ENCODE peak calls at places on chromosomes 6 and 20, in seven cellular contexts. One of them, this sample, is unnamed.
A peak's percentile ranks its signal among the peaks of the same experiment; 100 is the strongest.

GRCh38 chr6:149335924-149336323 is 18.4 kb downstream of the TAB2 start:
- DNase-seq in NCI-H774: no peak
- DNase-seq in mucosa of gallbladder: no peak
- DNase-seq in colonic mucosa: no peak
- DNase-seq in memory B cell: no peak
- DNase-seq in stimulated activated CD4-positive, alpha-beta T cell treated with anti-CD3 and anti-CD28 coated beads, TNF-alpha, amount 100 ng/mL, for 24 hours: peak; percentile 48
- DNase-seq in ELR: peak; percentile 90
- DNase-seq in this sample: no peak

GRCh38 chr6:46134216-46134615 is 4.4 kb downstream of the ENPP4 start:
- DNase-seq in NCI-H774: no peak
- DNase-seq in mucosa of gallbladder: no peak
- DNase-seq in colonic mucosa: no peak
- DNase-seq in memory B cell: no peak
- DNase-seq in stimulated activated CD4-positive, alpha-beta T cell treated with anti-CD3 and anti-CD28 coated beads, TNF-alpha, amount 100 ng/mL, for 24 hours: no peak
- DNase-seq in ELR: no peak
- DNase-seq in this sample: no peak

GRCh38 chr20:57118107-57118769 is 148.2 kb downstream of the BMP7 start:
- DNase-seq in NCI-H774: no peak
- DNase-seq in mucosa of gallbladder: no peak
- DNase-seq in colonic mucosa: no peak
- DNase-seq in memory B cell: no peak
- DNase-seq in stimulated activated CD4-positive, alpha-beta T cell treated with anti-CD3 and anti-CD28 coated beads, TNF-alpha, amount 100 ng/mL, for 24 hours: no peak
- DNase-seq in ELR: no peak
- DNase-seq in this sample: no peak

GRCh38 chr6:37433657-37434271 is 743 bp downstream of the CMTR1 start:
- DNase-seq in NCI-H774: no peak
- DNase-seq in mucosa of gallbladder: no peak
- DNase-seq in colonic mucosa: no peak
- DNase-seq in memory B cell: no peak
- DNase-seq in stimulated activated CD4-positive, alpha-beta T cell treated with anti-CD3 and anti-CD28 coated beads, TNF-alpha, amount 100 ng/mL, for 24 hours: peak; percentile 11
- DNase-seq in ELR: peak; percentile 43
- DNase-seq in this sample: peak; percentile 41

GRCh38 chr6:164274510-164274909 is 860.0 kb downstream of the QKI start:
- DNase-seq in NCI-H774: no peak
- DNase-seq in mucosa of gallbladder: no peak
- DNase-seq in colonic mucosa: no peak
- DNase-seq in memory B cell: no peak
- DNase-seq in stimulated activated CD4-positive, alpha-beta T cell treated with anti-CD3 and anti-CD28 coated beads, TNF-alpha, amount 100 ng/mL, for 24 hours: no peak
- DNase-seq in ELR: no peak
- DNase-seq in this sample: no peak

GRCh38 chr6:70563540-70563939 is 3.2 kb upstream of the SDHAF4 start:
- DNase-seq in NCI-H774: no peak
- DNase-seq in mucosa of gallbladder: no peak
- DNase-seq in colonic mucosa: no peak
- DNase-seq in memory B cell: no peak
- DNase-seq in stimulated activated CD4-positive, alpha-beta T cell treated with anti-CD3 and anti-CD28 coated beads, TNF-alpha, amount 100 ng/mL, for 24 hours: no peak
- DNase-seq in ELR: no peak
- DNase-seq in this sample: no peak

GRCh38 chr6:158773581-158774449 is 45.4 kb downstream of the EZR start:
- DNase-seq in NCI-H774: no peak
- DNase-seq in mucosa of gallbladder: no peak
- DNase-seq in colonic mucosa: peak; percentile 49
- DNase-seq in memory B cell: no peak
- DNase-seq in stimulated activated CD4-positive, alpha-beta T cell treated with anti-CD3 and anti-CD28 coated beads, TNF-alpha, amount 100 ng/mL, for 24 hours: no peak
- DNase-seq in ELR: no peak
- DNase-seq in this sample: no peak

GRCh38 chr6:88119769-88120168 is 46.4 kb downstream of the CNR1 start:
- DNase-seq in NCI-H774: no peak
- DNase-seq in mucosa of gallbladder: no peak
- DNase-seq in colonic mucosa: no peak
- DNase-seq in memory B cell: no peak
- DNase-seq in stimulated activated CD4-positive, alpha-beta T cell treated with anti-CD3 and anti-CD28 coated beads, TNF-alpha, amount 100 ng/mL, for 24 hours: no peak
- DNase-seq in ELR: peak; percentile 2
- DNase-seq in this sample: no peak

GRCh38 chr20:45339084-45339483 is 9.1 kb downstream of the SDC4 start:
- DNase-seq in NCI-H774: no peak
- DNase-seq in mucosa of gallbladder: no peak
- DNase-seq in colonic mucosa: peak; percentile 65
- DNase-seq in memory B cell: no peak
- DNase-seq in stimulated activated CD4-positive, alpha-beta T cell treated with anti-CD3 and anti-CD28 coated beads, TNF-alpha, amount 100 ng/mL, for 24 hours: no peak
- DNase-seq in ELR: no peak
- DNase-seq in this sample: no peak

GRCh38 chr6:169158182-169158573 is 95.5 kb downstream of the THBS2 start:
- DNase-seq in NCI-H774: no peak
- DNase-seq in mucosa of gallbladder: no peak
- DNase-seq in colonic mucosa: no peak
- DNase-seq in memory B cell: no peak
- DNase-seq in stimulated activated CD4-positive, alpha-beta T cell treated with anti-CD3 and anti-CD28 coated beads, TNF-alpha, amount 100 ng/mL, for 24 hours: no peak
- DNase-seq in ELR: no peak
- DNase-seq in this sample: no peak

GRCh38 chr6:164151161-164151728 is 736.7 kb downstream of the QKI start:
- DNase-seq in NCI-H774: peak; percentile 46
- DNase-seq in mucosa of gallbladder: no peak
- DNase-seq in colonic mucosa: no peak
- DNase-seq in memory B cell: no peak
- DNase-seq in stimulated activated CD4-positive, alpha-beta T cell treated with anti-CD3 and anti-CD28 coated beads, TNF-alpha, amount 100 ng/mL, for 24 hours: no peak
- DNase-seq in ELR: no peak
- DNase-seq in this sample: peak; percentile 74

GRCh38 chr20:56779452-56780143 is 150.5 kb downstream of the TFAP2C start:
- DNase-seq in NCI-H774: no peak
- DNase-seq in mucosa of gallbladder: no peak
- DNase-seq in colonic mucosa: no peak
- DNase-seq in memory B cell: no peak
- DNase-seq in stimulated activated CD4-positive, alpha-beta T cell treated with anti-CD3 and anti-CD28 coated beads, TNF-alpha, amount 100 ng/mL, for 24 hours: no peak
- DNase-seq in ELR: no peak
- DNase-seq in this sample: no peak

GRCh38 chr6:72350256-72350875 is 271.5 kb upstream of the KCNQ5 start:
- DNase-seq in NCI-H774: no peak
- DNase-seq in mucosa of gallbladder: no peak
- DNase-seq in colonic mucosa: no peak
- DNase-seq in memory B cell: no peak
- DNase-seq in stimulated activated CD4-positive, alpha-beta T cell treated with anti-CD3 and anti-CD28 coated beads, TNF-alpha, amount 100 ng/mL, for 24 hours: no peak
- DNase-seq in ELR: no peak
- DNase-seq in this sample: no peak

GRCh38 chr6:90397929-90398674 is 101.5 kb upstream of the BACH2 start:
- DNase-seq in NCI-H774: no peak
- DNase-seq in mucosa of gallbladder: no peak
- DNase-seq in colonic mucosa: no peak
- DNase-seq in memory B cell: no peak
- DNase-seq in stimulated activated CD4-positive, alpha-beta T cell treated with anti-CD3 and anti-CD28 coated beads, TNF-alpha, amount 100 ng/mL, for 24 hours: peak; percentile 68
- DNase-seq in ELR: peak; percentile 44
- DNase-seq in this sample: no peak

GRCh38 chr20:51966296-51966971 is 164.1 kb upstream of the SALL4 start:
- DNase-seq in NCI-H774: peak; percentile 3
- DNase-seq in mucosa of gallbladder: peak; percentile 42
- DNase-seq in colonic mucosa: peak; percentile 61
- DNase-seq in memory B cell: no peak
- DNase-seq in stimulated activated CD4-positive, alpha-beta T cell treated with anti-CD3 and anti-CD28 coated beads, TNF-alpha, amount 100 ng/mL, for 24 hours: no peak
- DNase-seq in ELR: peak; percentile 83
- DNase-seq in this sample: peak; percentile 4

GRCh38 chr6:28977351-28978136 is 27.6 kb downstream of the ZNF311 start:
- DNase-seq in NCI-H774: no peak
- DNase-seq in mucosa of gallbladder: no peak
- DNase-seq in colonic mucosa: no peak
- DNase-seq in memory B cell: no peak
- DNase-seq in stimulated activated CD4-positive, alpha-beta T cell treated with anti-CD3 and anti-CD28 coated beads, TNF-alpha, amount 100 ng/mL, for 24 hours: no peak
- DNase-seq in ELR: peak; percentile 94
- DNase-seq in this sample: no peak

GRCh38 chr6:13302751-13303667 is 25.3 kb downstream of the TBC1D7 start:
- DNase-seq in NCI-H774: no peak
- DNase-seq in mucosa of gallbladder: peak; percentile 69
- DNase-seq in colonic mucosa: peak; percentile 91
- DNase-seq in memory B cell: no peak
- DNase-seq in stimulated activated CD4-positive, alpha-beta T cell treated with anti-CD3 and anti-CD28 coated beads, TNF-alpha, amount 100 ng/mL, for 24 hours: peak; percentile 8
- DNase-seq in ELR: peak; percentile 99
- DNase-seq in this sample: peak; percentile 60

GRCh38 chr6:24666097-24666615 is 543 bp downstream of the TDP2 start:
- DNase-seq in NCI-H774: peak; percentile 29
- DNase-seq in mucosa of gallbladder: peak; percentile 24
- DNase-seq in colonic mucosa: no peak
- DNase-seq in memory B cell: no peak
- DNase-seq in stimulated activated CD4-positive, alpha-beta T cell treated with anti-CD3 and anti-CD28 coated beads, TNF-alpha, amount 100 ng/mL, for 24 hours: peak; percentile 20
- DNase-seq in ELR: peak; percentile 53
- DNase-seq in this sample: peak; percentile 79

GRCh38 chr6:93721386-93722048 is 302.2 kb upstream of the EPHA7 start:
- DNase-seq in NCI-H774: peak; percentile 69
- DNase-seq in mucosa of gallbladder: no peak
- DNase-seq in colonic mucosa: no peak
- DNase-seq in memory B cell: no peak
- DNase-seq in stimulated activated CD4-positive, alpha-beta T cell treated with anti-CD3 and anti-CD28 coated beads, TNF-alpha, amount 100 ng/mL, for 24 hours: no peak
- DNase-seq in ELR: no peak
- DNase-seq in this sample: peak; percentile 11

GRCh38 chr20:24158271-24158670 is 169.7 kb upstream of the GGTLC1 start:
- DNase-seq in NCI-H774: no peak
- DNase-seq in mucosa of gallbladder: no peak
- DNase-seq in colonic mucosa: no peak
- DNase-seq in memory B cell: no peak
- DNase-seq in stimulated activated CD4-positive, alpha-beta T cell treated with anti-CD3 and anti-CD28 coated beads, TNF-alpha, amount 100 ng/mL, for 24 hours: no peak
- DNase-seq in ELR: no peak
- DNase-seq in this sample: no peak

GRCh38 chr6:14784596-14785360 is 461.1 kb upstream of the JARID2 start:
- DNase-seq in NCI-H774: peak; percentile 85
- DNase-seq in mucosa of gallbladder: no peak
- DNase-seq in colonic mucosa: no peak
- DNase-seq in memory B cell: no peak
- DNase-seq in stimulated activated CD4-positive, alpha-beta T cell treated with anti-CD3 and anti-CD28 coated beads, TNF-alpha, amount 100 ng/mL, for 24 hours: no peak
- DNase-seq in ELR: no peak
- DNase-seq in this sample: peak; percentile 23

GRCh38 chr6:21476054-21476552 is 117.4 kb upstream of the SOX4 start:
- DNase-seq in NCI-H774: no peak
- DNase-seq in mucosa of gallbladder: no peak
- DNase-seq in colonic mucosa: no peak
- DNase-seq in memory B cell: no peak
- DNase-seq in stimulated activated CD4-positive, alpha-beta T cell treated with anti-CD3 and anti-CD28 coated beads, TNF-alpha, amount 100 ng/mL, for 24 hours: no peak
- DNase-seq in ELR: no peak
- DNase-seq in this sample: no peak

GRCh38 chr20:3471397-3472021 is 691 bp downstream of the ATRN start:
- DNase-seq in NCI-H774: no peak
- DNase-seq in mucosa of gallbladder: no peak
- DNase-seq in colonic mucosa: peak; percentile 22
- DNase-seq in memory B cell: no peak
- DNase-seq in stimulated activated CD4-positive, alpha-beta T cell treated with anti-CD3 and anti-CD28 coated beads, TNF-alpha, amount 100 ng/mL, for 24 hours: no peak
- DNase-seq in ELR: peak; percentile 10
- DNase-seq in this sample: peak; percentile 48

GRCh38 chr20:57779401-57780003 is 69.7 kb upstream of the PMEPA1 start:
- DNase-seq in NCI-H774: no peak
- DNase-seq in mucosa of gallbladder: peak; percentile 26
- DNase-seq in colonic mucosa: no peak
- DNase-seq in memory B cell: no peak
- DNase-seq in stimulated activated CD4-positive, alpha-beta T cell treated with anti-CD3 and anti-CD28 coated beads, TNF-alpha, amount 100 ng/mL, for 24 hours: no peak
- DNase-seq in ELR: no peak
- DNase-seq in this sample: no peak